ENCODE peak calls at places on chromosomes 6 and 20, in eight cellular contexts. I is head of caudate nucleus; W is activated CD4-positive, CD25-positive, alpha-beta regulatory T cell; P is SHP77; C is PC-3; D is Calu3; T is GM10248; N is T-helper 17 cell. K is an unnamed sample.

GRCh38 chr6:130713144-130713543 is 114.1 kb upstream of the SMLR1 start:
- DNase-seq in I (peak; percentile 63), W (no peak), P (no peak), C (no peak), D (no peak), T (no peak), N (no peak), K (no peak)

GRCh38 chr6:24574809-24575208 is 71.2 kb downstream of the KIAA0319 start:
- DNase-seq in I (no peak), W (no peak), P (no peak), C (peak; percentile 13), D (no peak), T (peak; percentile 55), N (no peak), K (no peak)

GRCh38 chr6:139449611-139450000 is 75.2 kb upstream of the CITED2 start:
- DNase-seq in I (no peak), W (no peak), P (no peak), C (peak; percentile 12), D (no peak), T (no peak), N (no peak), K (no peak)

GRCh38 chr6:137910424-137910834 is 43.4 kb downstream of the TNFAIP3 start:
- DNase-seq in I (no peak), W (no peak), P (no peak), C (no peak), D (no peak), T (no peak), N (no peak), K (no peak)

GRCh38 chr20:50915424-50915823 is 15.8 kb downstream of the ADNP start:
- DNase-seq in I (no peak), W (no peak), P (no peak), C (peak; percentile 22), D (no peak), T (no peak), N (no peak), K (no peak)

GRCh38 chr20:22910287-22910852 is 124.7 kb upstream of the SSTR4 start:
- DNase-seq in I (no peak), W (no peak), P (no peak), C (no peak), D (no peak), T (no peak), N (no peak), K (no peak)

GRCh38 chr20:63404129-63405085 is 43.3 kb upstream of the CHRNA4 start:
- DNase-seq in I (no peak), W (no peak), P (no peak), C (no peak), D (no peak), T (no peak), N (no peak), K (no peak)

GRCh38 chr6:144417686-144418085 is 132.6 kb downstream of the UTRN start:
- DNase-seq in I (no peak), W (no peak), P (no peak), C (peak; percentile 14), D (no peak), T (no peak), N (no peak), K (no peak)

GRCh38 chr6:35327349-35328027 is 14.9 kb upstream of the PPARD start:
- DNase-seq in I (peak; percentile 52), W (peak; percentile 57), P (peak; percentile 63), C (peak; percentile 71), D (peak; percentile 87), T (peak; percentile 81), N (peak; percentile 48), K (no peak)

GRCh38 chr20:58209652-58210397 is 18.6 kb downstream of the ANKRD60 start:
- DNase-seq in I (peak; percentile 86), W (peak; percentile 82), P (peak; percentile 64), C (peak; percentile 94), D (peak; percentile 96), T (peak; percentile 93), N (peak; percentile 87), K (peak; percentile 59)

GRCh38 chr6:82818727-82819126 is 246.9 kb downstream of the UBE3D start:
- DNase-seq in I (no peak), W (no peak), P (no peak), C (peak; percentile 9), D (no peak), T (no peak), N (no peak), K (peak; percentile 56)

GRCh38 chr6:150846641-150847040 is 18.9 kb upstream of the MTHFD1L start:
- DNase-seq in I (no peak), W (no peak), P (no peak), C (no peak), D (no peak), T (no peak), N (no peak), K (no peak)

GRCh38 chr6:146892613-146893401 is 294.0 kb downstream of the ADGB start:
- DNase-seq in I (no peak), W (no peak), P (no peak), C (peak; percentile 30), D (no peak), T (no peak), N (no peak), K (peak; percentile 20)

GRCh38 chr20:58647162-58647813 is 3.8 kb upstream of the STX16 start:
- DNase-seq in I (no peak), W (no peak), P (peak; percentile 27), C (no peak), D (no peak), T (no peak), N (no peak), K (no peak)

GRCh38 chr20:20971810-20972209 is 134.3 kb downstream of the LINC00237 start:
- DNase-seq in I (no peak), W (no peak), P (no peak), C (no peak), D (no peak), T (no peak), N (no peak), K (no peak)

GRCh38 chr6:73704260-73704659 is 8.3 kb downstream of the CD109 start:
- DNase-seq in I (no peak), W (no peak), P (no peak), C (peak; percentile 92), D (peak; percentile 32), T (no peak), N (no peak), K (peak; percentile 88)

GRCh38 chr20:9172908-9173307 is 104.0 kb downstream of the PLCB4 start:
- DNase-seq in I (no peak), W (no peak), P (no peak), C (peak; percentile 16), D (no peak), T (no peak), N (no peak), K (no peak)

GRCh38 chr20:50251992-50252491 is 61.4 kb downstream of the CEBPB start:
- DNase-seq in I (no peak), W (no peak), P (no peak), C (peak; percentile 48), D (no peak), T (no peak), N (no peak), K (peak; percentile 53)

GRCh38 chr6:108565893-108566292 is 5.2 kb downstream of the FOXO3 start:
- DNase-seq in I (no peak), W (no peak), P (no peak), C (peak; percentile 45), D (no peak), T (no peak), N (no peak), K (no peak)

GRCh38 chr6:148414836-148415235 is 72.2 kb downstream of the SASH1 start:
- DNase-seq in I (no peak), W (no peak), P (no peak), C (peak; percentile 63), D (no peak), T (no peak), N (no peak), K (peak; percentile 47)

K was measured in Caki2.